ENCODE peak calls at places on chromosome 9, in nine cellular contexts. G is left colon; I is naive thymus-derived CD4-positive, alpha-beta T cell; V is SJSA1; J is adipocyte; C is GM12864; T is stimulated activated CD4-positive, alpha-beta T cell treated with anti-CD3 and anti-CD28 coated beads, Interleukin-15, amount 100 ng/mL, for 48 hours; H is GM13976; U is GM10248. W is an unnamed sample.
A peak's percentile ranks its signal among the peaks of the same experiment; 100 is the strongest.

GRCh38 chr9:119368681-119369581 is at the start of gene BRINP1:
- DNase-seq in G (peak; percentile 12), I (no peak), V (no peak), J (peak; percentile 1), C (no peak), T (no peak), H (no peak), U (no peak), W (no peak)

GRCh38 chr9:38621434-38622082 is 1.2 kb upstream of the ANKRD18A start:
- DNase-seq in G (peak; percentile 45), I (peak; percentile 42), V (no peak), J (no peak), C (no peak), T (peak; percentile 33), H (peak; percentile 36), U (no peak), W (no peak)

GRCh38 chr9:69981686-69982450 is 61.8 kb upstream of the MAMDC2 start:
- DNase-seq in G (no peak), I (no peak), V (peak; percentile 9), J (peak; percentile 26), C (no peak), T (no peak), H (no peak), U (no peak), W (no peak)

GRCh38 chr9:37621299-37621934 is 29.0 kb upstream of the TOMM5 start:
- DNase-seq in G (no peak), I (no peak), V (no peak), J (no peak), C (no peak), T (no peak), H (no peak), U (no peak), W (no peak)

GRCh38 chr9:98256632-98257218 is 1.3 kb upstream of the TBC1D2 start:
- DNase-seq in G (peak; percentile 26), I (peak; percentile 50), V (no peak), J (no peak), C (no peak), T (peak; percentile 8), H (no peak), U (no peak), W (no peak)

GRCh38 chr9:106920701-106921283 is 57.8 kb downstream of the ZNF462 start:
- DNase-seq in G (peak; percentile 43), I (no peak), V (peak; percentile 39), J (peak; percentile 19), C (no peak), T (no peak), H (no peak), U (no peak), W (no peak)

GRCh38 chr9:137083418-137084004 is 3.3 kb upstream of the MAN1B1 start:
- DNase-seq in G (no peak), I (no peak), V (peak; percentile 79), J (peak; percentile 95), C (no peak), T (no peak), H (no peak), U (no peak), W (peak; percentile 66)

GRCh38 chr9:128005938-128006337 is 25.1 kb upstream of the EEIG1 start:
- DNase-seq in G (no peak), I (no peak), V (no peak), J (no peak), C (no peak), T (no peak), H (no peak), U (no peak), W (no peak)

GRCh38 chr9:92328225-92328624 is 2.5 kb downstream of the CENPP start:
- DNase-seq in G (no peak), I (no peak), V (peak; percentile 10), J (peak; percentile 74), C (no peak), T (no peak), H (peak; percentile 39), U (peak; percentile 26), W (no peak)

GRCh38 chr9:111805262-111805661 is 10.5 kb upstream of the SHOC1 start:
- DNase-seq in G (no peak), I (no peak), V (no peak), J (no peak), C (no peak), T (no peak), H (no peak), U (no peak), W (no peak)

GRCh38 chr9:108478871-108479332 is 376.9 kb downstream of the ACTL7B start:
- DNase-seq in G (no peak), I (no peak), V (peak; percentile 79), J (peak; percentile 83), C (peak; percentile 13), T (no peak), H (no peak), U (no peak), W (peak; percentile 15)

GRCh38 chr9:68446836-68447235 is 90.4 kb downstream of the PGM5 start:
- DNase-seq in G (peak; percentile 27), I (no peak), V (no peak), J (no peak), C (no peak), T (no peak), H (no peak), U (no peak), W (no peak)

GRCh38 chr9:125750656-125751035 is 3.5 kb downstream of the PBX3 start:
- DNase-seq in G (no peak), I (no peak), V (no peak), J (peak; percentile 39), C (no peak), T (no peak), H (no peak), U (no peak), W (no peak)

GRCh38 chr9:133340256-133340655 is 4.3 kb upstream of the SURF6 start:
- DNase-seq in G (no peak), I (no peak), V (no peak), J (no peak), C (no peak), T (no peak), H (no peak), U (no peak), W (no peak)

GRCh38 chr9:116141864-116142561 is 11.6 kb upstream of the PAPPA start:
- DNase-seq in G (no peak), I (no peak), V (no peak), J (no peak), C (no peak), T (no peak), H (no peak), U (no peak), W (no peak)

GRCh38 chr9:89359018-89359417 is 40.7 kb downstream of the SECISBP2 start:
- DNase-seq in G (no peak), I (no peak), V (no peak), J (no peak), C (no peak), T (no peak), H (no peak), U (no peak), W (no peak)

GRCh38 chr9:135840107-135840506 is 67.2 kb downstream of the CAMSAP1 start:
- DNase-seq in G (no peak), I (no peak), V (no peak), J (no peak), C (no peak), T (no peak), H (no peak), U (no peak), W (no peak)

GRCh38 chr9:38000332-38000731 is 68.7 kb downstream of the SHB start:
- DNase-seq in G (no peak), I (no peak), V (no peak), J (no peak), C (no peak), T (no peak), H (no peak), U (no peak), W (no peak)

GRCh38 chr9:128913995-128914772 is 6.6 kb upstream of the PHYHD1 start:
- DNase-seq in G (no peak), I (no peak), V (no peak), J (no peak), C (no peak), T (no peak), H (no peak), U (no peak), W (no peak)

GRCh38 chr9:113245894-113246293 is 24.6 kb downstream of the SLC31A1 start:
- DNase-seq in G (no peak), I (no peak), V (no peak), J (no peak), C (no peak), T (no peak), H (no peak), U (no peak), W (no peak)

GRCh38 chr9:29297592-29297991 is 1724.3 kb upstream of the C9orf72 start:
- DNase-seq in G (no peak), I (no peak), V (no peak), J (no peak), C (no peak), T (no peak), H (no peak), U (no peak), W (no peak)